ENCODE peak calls at places on chromosome 19, in four cellular contexts. One of them, this sample, is unnamed.

GRCh38 chr19:48633148-48634035 is 3.8 kb downstream of the DBP start:
- DNase-seq in IMR-90: no peak
- DNase-seq in mesendoderm: no peak
- DNase-seq in H1: no peak
- DNase-seq in this sample: no peak

GRCh38 chr19:47315125-47315821 is 5.6 kb downstream of the C5AR1 start:
- DNase-seq in H1: no peak
- DNase-seq in IMR-90: peak; percentile 97
- DNase-seq in mesendoderm: peak; percentile 92
- DNase-seq in this sample: peak; percentile 67

GRCh38 chr19:11268783-11269267 is 6.5 kb upstream of the DOCK6 start:
- DNase-seq in H1: no peak
- DNase-seq in mesendoderm: no peak
- DNase-seq in IMR-90: peak; percentile 84
- DNase-seq in this sample: no peak

GRCh38 chr19:53786744-53787143 is 37.4 kb downstream of the NLRP12 start:
- DNase-seq in IMR-90: no peak
- DNase-seq in mesendoderm: no peak
- DNase-seq in H1: no peak
- DNase-seq in this sample: no peak

GRCh38 chr19:3389876-3390361 is 23.5 kb downstream of the NFIC start:
- DNase-seq in IMR-90: peak; percentile 39
- DNase-seq in H1: peak; percentile 65
- DNase-seq in mesendoderm: peak; percentile 37
- DNase-seq in this sample: peak; percentile 61

GRCh38 chr19:35216833-35217707 is 11.5 kb downstream of the FAM187B start:
- DNase-seq in IMR-90: no peak
- DNase-seq in H1: no peak
- DNase-seq in mesendoderm: peak; percentile 63
- DNase-seq in this sample: peak; percentile 56

GRCh38 chr19:8482696-8483095 is 19.7 kb downstream of the PRAM1 start:
- DNase-seq in mesendoderm: no peak
- DNase-seq in IMR-90: no peak
- DNase-seq in H1: no peak
- DNase-seq in this sample: no peak

GRCh38 chr19:13599681-13600080 is 93.4 kb upstream of the CACNA1A start:
- DNase-seq in H1: no peak
- DNase-seq in IMR-90: no peak
- DNase-seq in mesendoderm: no peak
- DNase-seq in this sample: no peak

GRCh38 chr19:15431396-15432017 is 12.7 kb upstream of the AKAP8L start:
- DNase-seq in H1: no peak
- DNase-seq in IMR-90: no peak
- DNase-seq in mesendoderm: no peak
- DNase-seq in this sample: no peak

GRCh38 chr19:37511821-37512220 is 5.1 kb downstream of the ZNF793 start:
- DNase-seq in H1: no peak
- DNase-seq in IMR-90: no peak
- DNase-seq in mesendoderm: no peak
- DNase-seq in this sample: no peak

GRCh38 chr19:48946789-48947542 is 7.7 kb upstream of the BAX start:
- DNase-seq in IMR-90: no peak
- DNase-seq in mesendoderm: no peak
- DNase-seq in H1: no peak
- DNase-seq in this sample: no peak

GRCh38 chr19:46975918-46976782 is 43.5 kb upstream of the NPAS1 start:
- DNase-seq in IMR-90: peak; percentile 93
- DNase-seq in H1: peak; percentile 62
- DNase-seq in mesendoderm: peak; percentile 97
- DNase-seq in this sample: peak; percentile 53

GRCh38 chr19:5036733-5037681 is 68.1 kb downstream of the KDM4B start:
- DNase-seq in H1: no peak
- DNase-seq in mesendoderm: no peak
- DNase-seq in IMR-90: peak; percentile 72
- DNase-seq in this sample: no peak

GRCh38 chr19:33616857-33617256 is 4.9 kb upstream of the CHST8 start:
- DNase-seq in IMR-90: no peak
- DNase-seq in H1: no peak
- DNase-seq in mesendoderm: no peak
- DNase-seq in this sample: no peak

GRCh38 chr19:49767967-49768581 is 1.3 kb downstream of the AP2A1 start:
- DNase-seq in mesendoderm: no peak
- DNase-seq in IMR-90: no peak
- DNase-seq in H1: no peak
- DNase-seq in this sample: no peak

GRCh38 chr19:33872445-33873320 is 76.0 kb downstream of the KCTD15 start:
- DNase-seq in mesendoderm: no peak
- DNase-seq in H1: no peak
- DNase-seq in IMR-90: no peak
- DNase-seq in this sample: no peak

GRCh38 chr19:42569193-42569592 is 25.5 kb downstream of the CEACAM8 start:
- DNase-seq in mesendoderm: no peak
- DNase-seq in IMR-90: no peak
- DNase-seq in H1: no peak
- DNase-seq in this sample: no peak

GRCh38 chr19:16160943-16161560 is 12.3 kb downstream of the CIB3 start:
- DNase-seq in H1: no peak
- DNase-seq in mesendoderm: peak; percentile 34
- DNase-seq in IMR-90: peak; percentile 87
- DNase-seq in this sample: no peak

GRCh38 chr19:4034048-4035017 is 26.8 kb downstream of the PIAS4 start:
- DNase-seq in IMR-90: no peak
- DNase-seq in mesendoderm: no peak
- DNase-seq in H1: no peak
- DNase-seq in this sample: no peak

GRCh38 chr19:17830567-17831418 is 9.5 kb upstream of the INSL3 start:
- DNase-seq in H1: peak; percentile 95
- DNase-seq in IMR-90: peak; percentile 67
- DNase-seq in mesendoderm: peak; percentile 94
- DNase-seq in this sample: peak; percentile 97

GRCh38 chr19:21308778-21309177 is 20.4 kb downstream of the ZNF708 start:
- DNase-seq in IMR-90: no peak
- DNase-seq in H1: no peak
- DNase-seq in mesendoderm: no peak
- DNase-seq in this sample: no peak

GRCh38 chr19:7441468-7442146 is 47.2 kb downstream of the PEX11G start:
- DNase-seq in mesendoderm: no peak
- DNase-seq in IMR-90: no peak
- DNase-seq in H1: no peak
- DNase-seq in this sample: no peak

GRCh38 chr19:57886046-57886445 is 2.8 kb downstream of the ZNF814 start:
- DNase-seq in IMR-90: no peak
- DNase-seq in H1: no peak
- DNase-seq in mesendoderm: peak; percentile 94
- DNase-seq in this sample: no peak

GRCh38 chr19:2759392-2759791 is 19.6 kb upstream of the SLC39A3 start:
- DNase-seq in IMR-90: no peak
- DNase-seq in H1: no peak
- DNase-seq in mesendoderm: no peak
- DNase-seq in this sample: no peak

GRCh38 chr19:30276312-30276884 is 95.8 kb upstream of the ZNF536 start:
- DNase-seq in IMR-90: no peak
- DNase-seq in H1: no peak
- DNase-seq in mesendoderm: no peak
- DNase-seq in this sample: no peak

GRCh38 chr19:17576758-17577532 is 21.5 kb downstream of the COLGALT1 start:
- DNase-seq in mesendoderm: peak; percentile 96
- DNase-seq in H1: peak; percentile 98
- DNase-seq in IMR-90: no peak
- DNase-seq in this sample: peak; percentile 100

GRCh38 chr19:1373534-1374249 is 10.0 kb upstream of the NDUFS7 start:
- DNase-seq in H1: no peak
- DNase-seq in IMR-90: peak; percentile 66
- DNase-seq in mesendoderm: no peak
- DNase-seq in this sample: no peak
- H3K56ac ChIP-seq in H1: no peak overlapping the region
- H3K56ac ChIP-seq in IMR-90: no peak overlapping the region
- H3K56ac ChIP-seq in mesendoderm: no peak overlapping the region
- H3K56ac ChIP-seq in this sample: no peak overlapping the region

GRCh38 chr19:6271251-6271650 is 8.5 kb downstream of the MLLT1 start:
- DNase-seq in IMR-90: peak; percentile 43
- DNase-seq in mesendoderm: peak; percentile 60
- DNase-seq in H1: no peak
- DNase-seq in this sample: peak; percentile 55

GRCh38 chr19:6270076-6270745 is 9.6 kb downstream of the MLLT1 start:
- DNase-seq in H1: no peak
- DNase-seq in IMR-90: no peak
- DNase-seq in mesendoderm: no peak
- DNase-seq in this sample: no peak

GRCh38 chr19:6271721-6272410 is 7.9 kb downstream of the MLLT1 start:
- DNase-seq in mesendoderm: peak; percentile 51
- DNase-seq in IMR-90: peak; percentile 74
- DNase-seq in H1: no peak
- DNase-seq in this sample: peak; percentile 48

GRCh38 chr19:6269101-6269886 is 10.5 kb downstream of the MLLT1 start:
- DNase-seq in IMR-90: no peak
- DNase-seq in mesendoderm: no peak
- DNase-seq in H1: no peak
- DNase-seq in this sample: no peak

DNA sequence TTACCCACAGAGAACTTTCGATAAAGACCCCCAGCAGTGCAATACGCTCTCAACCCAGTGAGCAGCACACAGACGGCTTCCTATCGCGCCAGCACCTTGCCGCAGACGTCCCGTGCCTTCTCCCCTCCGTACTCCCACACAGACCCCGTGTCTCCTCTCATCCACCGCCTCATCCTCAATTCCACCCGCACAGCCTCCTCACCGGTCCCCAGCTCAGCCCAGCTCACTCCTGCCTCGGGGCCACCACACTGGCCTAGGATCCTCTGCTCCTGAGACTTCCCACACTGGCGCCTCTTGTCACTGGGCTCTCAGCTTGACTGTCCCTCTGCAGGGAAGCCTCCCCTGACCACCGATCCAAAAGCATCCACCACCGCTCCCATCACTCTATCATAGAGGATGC is 9.0 kb downstream of the MLLT1 start:
- DNase-seq in H1: no peak
- DNase-seq in mesendoderm: no peak
- DNase-seq in IMR-90: no peak
- DNase-seq in this sample: no peak
- H3K56ac ChIP-seq in H1: no peak overlapping the region
- H3K56ac ChIP-seq in mesendoderm: no peak overlapping the region
- H3K56ac ChIP-seq in IMR-90: no peak overlapping the region
- H3K56ac ChIP-seq in this sample: no peak overlapping the region

DNA sequence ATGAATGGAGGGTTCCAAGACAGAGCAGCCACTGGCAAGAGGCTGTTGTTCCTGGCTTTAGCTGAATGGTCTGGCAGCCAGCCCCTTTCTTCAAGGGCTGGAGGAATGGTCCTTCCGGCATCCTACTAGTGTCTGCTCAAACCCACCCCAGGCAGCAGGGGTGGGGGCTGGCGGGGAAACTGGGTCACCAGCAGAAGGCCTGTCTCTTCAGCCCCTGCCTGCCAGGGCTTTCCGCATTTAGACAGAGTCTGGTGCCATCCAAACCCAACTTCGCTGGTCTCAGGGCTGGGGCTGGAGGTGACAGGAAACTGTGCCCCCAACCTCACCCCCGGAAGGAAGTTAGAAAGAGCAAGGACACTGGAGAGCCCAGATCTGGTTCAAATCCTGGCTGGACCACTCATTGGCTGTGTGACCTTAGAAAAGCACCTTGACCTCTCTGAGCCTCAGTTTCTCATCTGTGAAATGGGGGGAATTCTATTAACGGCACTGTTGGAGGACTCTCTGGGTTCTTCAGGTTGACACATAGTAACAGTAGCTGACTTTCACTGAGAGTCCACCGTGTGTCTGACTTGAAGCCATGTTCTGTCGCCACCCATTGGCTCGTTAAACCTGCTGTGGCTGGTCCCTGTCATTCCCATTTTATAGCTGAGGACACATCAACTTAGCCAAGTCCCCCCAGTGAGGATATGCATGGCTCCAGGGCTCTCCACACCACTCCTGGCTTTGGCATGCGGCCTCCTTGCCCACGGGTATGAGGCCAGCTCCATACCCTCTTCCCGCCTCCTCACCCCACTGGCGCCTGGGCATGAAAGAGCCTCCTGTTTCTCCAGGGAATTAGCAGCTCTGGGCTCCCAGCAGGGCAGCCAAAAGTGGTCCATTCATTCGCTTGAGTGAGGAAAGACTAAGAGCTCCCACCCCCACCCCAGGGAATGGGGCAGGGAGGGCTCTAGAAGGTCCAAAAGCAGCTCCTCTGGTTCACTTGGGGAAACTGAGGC is 2.5 kb upstream of the NR2C2AP start:
- DNase-seq in mesendoderm: peak; percentile 24
- DNase-seq in H1: no peak
- DNase-seq in IMR-90: no peak
- DNase-seq in this sample: no peak
- H3K56ac ChIP-seq in mesendoderm: no peak overlapping the region
- H3K56ac ChIP-seq in H1: no peak overlapping the region
- H3K56ac ChIP-seq in IMR-90: no peak overlapping the region
- H3K56ac ChIP-seq in this sample: no peak overlapping the region

GRCh38 chr19:50902640-50903039 is 8.6 kb downstream of the KLK4 start:
- DNase-seq in mesendoderm: no peak
- DNase-seq in H1: no peak
- DNase-seq in IMR-90: no peak
- DNase-seq in this sample: no peak
- H3K56ac ChIP-seq in mesendoderm: no peak overlapping the region
- H3K56ac ChIP-seq in H1: no peak overlapping the region
- H3K56ac ChIP-seq in IMR-90: no peak overlapping the region
- H3K56ac ChIP-seq in this sample: no peak overlapping the region